ENCODE peak calls at places on chromosomes 3 and 15, in seven cellular contexts. F is gastrocnemius medialis; J is GM23338; N is CD8-positive, alpha-beta T cell; B is esophagus muscularis mucosa; A is mucosa of descending colon; T is ovary. Z is an unnamed sample. For H3K4me1, the result is how much of the 10 kb centered on the place peaks cover.

GRCh38 chr15:99401971-99402732 is 150.9 kb downstream of the LRRC28 start:
- DNase-seq in F (no peak), J (no peak), N (no peak), B (no peak), A (no peak), T (no peak), Z (no peak)

GRCh38 chr3:54353547-54354339 is 231.4 kb downstream of the CACNA2D3 start:
- DNase-seq in F (no peak), J (no peak), N (no peak), B (no peak), A (no peak), T (peak), Z (no peak)

GRCh38 chr3:176262071-176262470 is 935.2 kb downstream of the TBL1XR1 start:
- DNase-seq in F (no peak), J (no peak), N (no peak), B (no peak), A (no peak), T (no peak), Z (no peak)

GRCh38 chr15:67783303-67783702 is 42.0 kb upstream of the SKOR1 start:
- DNase-seq in F (no peak), J (no peak), N (peak), B (peak), A (peak), T (no peak), Z (no peak)

GRCh38 chr3:46386206-46386605 is 15.5 kb downstream of the CCR5 start:
- DNase-seq in F (no peak), J (no peak), N (no peak), B (no peak), A (peak), T (no peak), Z (no peak)

GRCh38 chr15:45921978-45922377 is 287.1 kb downstream of the SQOR start:
- DNase-seq in F (no peak), J (no peak), N (no peak), B (no peak), A (no peak), T (no peak), Z (no peak)

GRCh38 chr15:65058394-65059368 is 9.1 kb downstream of the RASL12 start:
- DNase-seq in F (no peak), J (no peak), N (no peak), B (no peak), A (no peak), T (no peak), Z (no peak)

GRCh38 chr3:62246094-62246493 is 127.3 kb downstream of the FEZF2 start:
- DNase-seq in F (no peak), J (no peak), N (no peak), B (no peak), A (no peak), T (no peak), Z (no peak)

GRCh38 chr3:83193526-83193925 is 1432.1 kb upstream of the GBE1 start:
- DNase-seq in F (no peak), J (no peak), N (no peak), B (no peak), A (no peak), T (no peak), Z (no peak)

GRCh38 chr15:95021816-95022215 is 790.5 kb downstream of the MCTP2 start:
- DNase-seq in F (no peak), J (no peak), N (no peak), B (no peak), A (no peak), T (no peak), Z (no peak)

GRCh38 chr3:188832961-188833615 is 338.7 kb upstream of the TPRG1 start:
- DNase-seq in F (no peak), J (peak), N (no peak), B (no peak), A (no peak), T (no peak), Z (no peak)

GRCh38 chr3:122941233-122942206 is 86.0 kb downstream of the SEMA5B start:
- DNase-seq in F (no peak), J (no peak), N (no peak), B (no peak), A (peak), T (no peak), Z (no peak)

GRCh38 chr15:62649793-62650420 is 392.6 kb upstream of the TPM1 start:
- DNase-seq in F (no peak), J (no peak), N (no peak), B (peak), A (no peak), T (no peak), Z (no peak)

GRCh38 chr3:97778152-97778551 is 13.6 kb downstream of the ARL6 start:
- DNase-seq in F (no peak), J (no peak), N (no peak), B (no peak), A (no peak), T (no peak), Z (no peak)

GRCh38 chr3:25897019-25897418 is 107.1 kb downstream of the OXSM start:
- DNase-seq in F (no peak), J (peak), N (no peak), B (no peak), A (peak), T (no peak), Z (no peak)

GRCh38 chr3:100776736-100777135 is 67.4 kb downstream of the TFG start:
- DNase-seq in F (no peak), J (peak), N (no peak), B (no peak), A (no peak), T (no peak), Z (no peak)

GRCh38 chr3:114323546-114324254 is 29.9 kb downstream of the TIGIT start:
- DNase-seq in F (no peak), J (no peak), N (no peak), B (no peak), A (no peak), T (no peak), Z (no peak)

GRCh38 chr3:124419303-124419702 is 310.9 kb upstream of the UMPS start:
- DNase-seq in F (no peak), J (no peak), N (no peak), B (no peak), A (no peak), T (no peak), Z (no peak)

GRCh38 chr3:143847787-143848631 is at the start of gene SLC9A9:
- DNase-seq in F (peak), J (peak), N (peak), B (no peak), A (peak), T (no peak), Z (peak)

GRCh38 chr15:51751687-51752683 is 588 bp downstream of the TMOD2 start:
- DNase-seq in F (no peak), J (peak), N (no peak), B (peak), A (peak), T (peak), Z (peak)

GRCh38 chr15:89680282-89680873 is 1.2 kb upstream of the PLIN1 start:
- DNase-seq in F (peak), J (no peak), N (no peak), B (no peak), A (peak), T (peak), Z (peak)

GRCh38 chr3:170383567-170383966 is 26.1 kb downstream of the SKIL start:
- DNase-seq in F (no peak), J (no peak), N (no peak), B (no peak), A (no peak), T (no peak), Z (no peak)

GRCh38 chr15:92902723-92903587 is 2.8 kb downstream of the CHD2 start:
- DNase-seq in F (no peak), J (no peak), N (no peak), B (no peak), A (no peak), T (no peak), Z (no peak)

GRCh38 chr15:77001351-77001750 is 6.4 kb downstream of the PSTPIP1 start:
- DNase-seq in F (no peak), J (no peak), N (no peak), B (no peak), A (no peak), T (no peak), Z (peak)

GRCh38 chr15:90819850-90820249 is 48.5 kb upstream of the FURIN start:
- DNase-seq in F (no peak), J (no peak), N (no peak), B (no peak), A (no peak), T (no peak), Z (no peak)

GRCh38 chr15:101533371-101534140 is 44.0 kb upstream of the PCSK6 start:
- DNase-seq in F (no peak), J (no peak), N (no peak), B (peak), A (peak), T (no peak), Z (no peak)

GRCh38 chr3:963255-963654 is 129.6 kb upstream of the CNTN6 start:
- DNase-seq in F (no peak), J (no peak), N (no peak), B (no peak), A (no peak), T (no peak), Z (no peak)

GRCh38 chr3:16140116-16140893 is 34.2 kb upstream of the GALNT15 start:
- DNase-seq in F (peak), J (no peak), N (no peak), B (peak), A (no peak), T (peak), Z (peak)

GRCh38 chr15:51281368-51281967 is 56.9 kb downstream of the CYP19A1 start:
- DNase-seq in F (peak), J (peak), N (no peak), B (no peak), A (peak), T (peak), Z (peak)

GRCh38 chr3:72698154-72698917 is 149.9 kb downstream of the SHQ1 start:
- DNase-seq in F (no peak), J (peak), N (no peak), B (no peak), A (no peak), T (no peak), Z (no peak)

GRCh38 chr3:31077826-31078225 is 183.4 kb upstream of the GADL1 start:
- DNase-seq in F (no peak), J (no peak), N (no peak), B (no peak), A (no peak), T (no peak), Z (no peak)

GRCh38 chr15:60086676-60087446 is 82.8 kb downstream of the FOXB1 start:
- DNase-seq in F (no peak), J (no peak), N (no peak), B (no peak), A (no peak), T (no peak), Z (no peak)

GRCh38 chr3:41863024-41863423 is 98.9 kb downstream of the ULK4 start:
- DNase-seq in F (no peak), J (peak), N (no peak), B (no peak), A (peak), T (no peak), Z (no peak)

GRCh38 chr3:117844676-117845075 is 1135.1 kb downstream of the TUSC7 start:
- DNase-seq in F (no peak), J (no peak), N (no peak), B (no peak), A (no peak), T (no peak), Z (no peak)

GRCh38 chr3:69087030-69087791 is 2.5 kb downstream of the ARL6IP5 start:
- DNase-seq in F (no peak), J (no peak), N (no peak), B (no peak), A (no peak), T (no peak), Z (no peak)

GRCh38 chr3:102741105-102741504 is 306.3 kb downstream of the ZPLD1 start:
- DNase-seq in F (no peak), J (peak), N (no peak), B (no peak), A (no peak), T (no peak), Z (no peak)

GRCh38 chr3:98651766-98652077 is 58.3 kb upstream of the CPOX start:
- DNase-seq in F (no peak), J (no peak), N (no peak), B (no peak), A (no peak), T (no peak), Z (no peak)

GRCh38 chr3:37985637-37986320 is 4.8 kb upstream of the VILL start:
- DNase-seq in F (no peak), J (peak), N (no peak), B (no peak), A (peak), T (no peak), Z (peak)

GRCh38 chr3:192929755-192930491 is 12.3 kb upstream of the MB21D2 start:
- DNase-seq in F (no peak), J (no peak), N (no peak), B (no peak), A (no peak), T (no peak), Z (no peak)

GRCh38 chr15:31353931-31354330 is 27.3 kb downstream of the KLF13 start:
- DNase-seq in F (peak), J (no peak), N (no peak), B (no peak), A (no peak), T (no peak), Z (peak)
- H3K4me3 ChIP-seq in F (peak), J (no peak), N (peak), B (peak), A (no peak), T (no peak), Z (peak)

GRCh38 chr15:70765504-70766281 is 2.3 kb upstream of the UACA start:
- DNase-seq in F (peak), J (no peak), N (no peak), B (no peak), A (no peak), T (no peak), Z (no peak)
- H3K4me1 ChIP-seq in F (under half), J (under half), N (under half), B (under half), A (under half), T (under half), Z (under half)

GRCh38 chr15:35168464-35168863 is 83.4 kb upstream of the NANOGP8 start:
- DNase-seq in F (no peak), J (no peak), N (no peak), B (no peak), A (no peak), T (no peak), Z (no peak)

GRCh38 chr15:35161694-35162093 is 76.6 kb upstream of the NANOGP8 start:
- DNase-seq in F (no peak), J (no peak), N (no peak), B (no peak), A (no peak), T (no peak), Z (no peak)

GRCh38 chr15:35170216-35170615 is 85.1 kb upstream of the NANOGP8 start:
- DNase-seq in F (no peak), J (no peak), N (no peak), B (no peak), A (no peak), T (no peak), Z (no peak)

GRCh38 chr15:35167675-35168074 is 82.6 kb upstream of the NANOGP8 start:
- DNase-seq in F (no peak), J (no peak), N (no peak), B (no peak), A (no peak), T (no peak), Z (no peak)

DNA sequence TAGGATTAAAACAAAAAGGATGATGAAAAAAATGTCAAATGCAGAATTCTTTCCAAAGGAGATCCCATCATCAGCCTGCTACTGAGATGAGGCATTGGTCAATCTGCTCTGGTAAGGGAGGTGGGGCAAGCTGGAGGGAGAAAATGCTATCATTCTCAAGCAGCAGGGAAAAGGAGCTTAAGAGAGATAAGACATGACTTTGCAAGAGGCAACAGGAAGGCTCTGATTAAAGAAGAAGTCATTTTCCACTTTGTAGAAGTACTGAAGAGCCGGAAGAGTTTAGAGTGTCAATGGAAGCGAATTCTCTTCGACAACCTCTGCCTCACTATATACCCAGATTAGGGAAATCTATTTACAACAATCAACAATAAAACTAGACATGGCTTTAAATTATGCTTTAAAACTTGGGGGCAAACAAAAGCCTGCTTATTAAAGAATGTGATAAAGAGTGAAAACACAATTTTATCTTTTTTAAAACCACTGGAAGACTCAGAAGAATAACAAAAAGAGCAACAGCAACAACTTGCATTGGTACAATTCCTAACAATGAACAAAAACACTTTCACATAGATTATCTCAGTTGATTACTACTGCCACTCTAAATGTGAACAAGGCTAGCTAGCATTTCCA is 81.8 kb upstream of the NANOGP8 start:
- DNase-seq in F (no peak), J (no peak), N (no peak), B (no peak), A (no peak), T (no peak), Z (no peak)
- H3K4me3 ChIP-seq in F (no peak), J (no peak), N (no peak), B (no peak), A (no peak), T (no peak), Z (no peak)

DNA sequence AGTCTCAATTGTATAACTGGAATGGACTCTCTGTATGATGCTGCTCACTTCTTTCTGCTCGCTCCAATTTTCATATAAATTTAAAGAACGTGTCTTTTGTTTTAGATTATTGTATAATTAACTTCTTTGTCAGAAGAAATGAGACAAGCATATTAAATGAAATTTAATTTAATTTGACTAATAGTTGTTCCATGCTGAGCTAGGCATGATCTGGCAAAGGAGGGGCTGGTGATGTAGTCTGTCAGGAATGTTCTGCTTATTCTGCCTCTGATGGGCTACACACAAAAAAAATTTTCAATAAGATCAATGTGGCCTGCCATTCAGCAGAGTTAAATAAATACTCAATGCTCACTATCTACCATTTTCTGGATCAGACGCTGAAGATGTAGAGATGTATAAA is 208.4 kb upstream of the CD96 start:
- DNase-seq in F (no peak), J (no peak), N (no peak), B (no peak), A (no peak), T (no peak), Z (no peak)
- H3K4me1 ChIP-seq in F (under half), J (under half), N (under half), B (under half), A (under half), T (under half), Z (under half)

GRCh38 chr3:57805263-57805662 is 49.2 kb downstream of the SLMAP start:
- DNase-seq in F (no peak), J (no peak), N (no peak), B (no peak), A (no peak), T (no peak), Z (no peak)

GRCh38 chr3:57808961-57809608 is 53.0 kb downstream of the SLMAP start:
- DNase-seq in F (no peak), J (no peak), N (no peak), B (no peak), A (no peak), T (no peak), Z (no peak)

GRCh38 chr3:57805674-57806073 is 49.6 kb downstream of the SLMAP start:
- DNase-seq in F (no peak), J (peak), N (no peak), B (no peak), A (no peak), T (no peak), Z (no peak)

GRCh38 chr3:57797701-57798487 is 41.8 kb downstream of the SLMAP start:
- DNase-seq in F (no peak), J (no peak), N (no peak), B (no peak), A (no peak), T (no peak), Z (no peak)

GRCh38 chr3:57803647-57804081 is 47.6 kb downstream of the SLMAP start:
- DNase-seq in F (no peak), J (peak), N (no peak), B (no peak), A (peak), T (no peak), Z (no peak)
- H3K4me3 ChIP-seq in F (no peak), J (no peak), N (no peak), B (no peak), A (no peak), T (no peak), Z (no peak)

GRCh38 chr15:40093224-40093842 is 15.3 kb downstream of the BMF start:
- DNase-seq in F (no peak), J (peak), N (no peak), B (no peak), A (no peak), T (peak), Z (no peak)
- H3K4me1 ChIP-seq in F (half or more), J (half or more), N (under half), B (half or more), A (half or more), T (half or more), Z (half or more)

DNA sequence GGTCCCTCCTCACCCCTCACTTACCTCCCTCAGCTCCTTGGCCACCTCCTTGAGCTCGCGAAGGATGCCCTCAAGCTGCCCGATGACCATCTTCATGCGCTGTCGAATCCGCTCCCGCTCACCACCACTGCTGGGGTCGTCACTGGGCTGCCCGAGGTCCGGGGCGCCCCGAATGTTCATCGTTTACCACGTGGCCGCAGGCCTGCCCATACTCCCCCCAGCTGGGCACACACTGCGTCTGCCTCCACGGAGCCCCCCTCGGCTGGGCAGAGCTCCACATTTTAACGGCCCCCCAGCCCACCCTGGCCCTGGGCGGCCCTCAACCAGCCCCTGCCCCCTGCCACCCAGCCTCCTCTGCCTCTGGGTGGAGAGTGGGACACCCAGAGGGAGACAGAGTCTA is 2.2 kb downstream of the INSYN1 start:
- DNase-seq in F (no peak), J (no peak), N (no peak), B (no peak), A (no peak), T (no peak), Z (no peak)
- H3K4me3 ChIP-seq in F (no peak), J (peak), N (no peak), B (peak), A (no peak), T (no peak), Z (no peak)